ENCODE peak calls at places on chromosomes 4 and X, in eight cellular contexts. E is ovary, Z is astrocyte of the cerebellum, X is foreskin fibroblast, O is ascending aorta, F is RWPE2, K is cardiac muscle cell, I is IMR-90. J is an unnamed sample.

GRCh38 chr4:139453041-139453370 is 915 bp upstream of the RAB33B start:
- DNase-seq in X (no peak), I (no peak), F (no peak), E (no peak), K (no peak), O (no peak), Z (peak; percentile 42), J (no peak)

GRCh38 chr4:151676301-151676700 is 84.5 kb downstream of the GATB start:
- DNase-seq in X (peak; percentile 72), E (no peak), K (peak; percentile 67), F (no peak), O (no peak), I (peak; percentile 94), Z (peak; percentile 67), J (peak; percentile 81)

GRCh38 chr4:53441564-53441963 is 64.1 kb downstream of the FIP1L1 start:
- DNase-seq in O (no peak), E (no peak), K (no peak), F (no peak), I (no peak), X (no peak), Z (no peak), J (no peak)

GRCh38 chr4:41038304-41038703 is 176.0 kb downstream of the APBB2 start:
- DNase-seq in E (no peak), K (no peak), F (no peak), X (no peak), I (no peak), Z (no peak), O (no peak), J (no peak)

GRCh38 chr4:6389426-6389825 is 83.0 kb downstream of the PPP2R2C start:
- DNase-seq in F (no peak), I (no peak), O (no peak), Z (no peak), X (no peak), K (no peak), E (no peak), J (no peak)

GRCh38 chr4:31160146-31160545 is 440.0 kb downstream of the PCDH7 start:
- DNase-seq in E (no peak), X (no peak), F (no peak), I (no peak), Z (peak; percentile 8), K (no peak), O (no peak), J (no peak)

GRCh38 chrX:112687189-112687691 is 7.5 kb upstream of the LHFPL1 start:
- DNase-seq in Z (peak; percentile 2), F (no peak), K (peak; percentile 50), X (no peak), I (peak; percentile 58), E (no peak), O (no peak), J (peak; percentile 62)

GRCh38 chrX:14409341-14409740 is 120.0 kb upstream of the GLRA2 start:
- DNase-seq in X (peak; percentile 55), O (no peak), E (no peak), F (no peak), K (no peak), Z (no peak), I (no peak), J (no peak)

GRCh38 chr4:8509311-8509950 is 68.9 kb downstream of the TRMT44 start:
- DNase-seq in F (peak; percentile 37), Z (no peak), K (no peak), X (no peak), E (no peak), O (no peak), I (no peak), J (no peak)

GRCh38 chr4:159248383-159249178 is 145.7 kb downstream of the RAPGEF2 start:
- DNase-seq in E (no peak), X (no peak), I (peak; percentile 77), O (no peak), Z (peak; percentile 27), F (no peak), K (peak; percentile 84), J (peak; percentile 85)

GRCh38 chrX:43969504-43970501 is 3.4 kb downstream of the NDP start:
- DNase-seq in K (peak; percentile 50), F (no peak), Z (no peak), X (peak; percentile 18), E (peak; percentile 52), O (no peak), I (peak; percentile 56), J (peak; percentile 56)

GRCh38 chr4:185086053-185086452 is 57.0 kb upstream of the SLC25A4 start:
- DNase-seq in K (no peak), I (no peak), X (peak; percentile 3), Z (no peak), F (no peak), O (no peak), E (no peak), J (no peak)

GRCh38 chrX:84709987-84710386 is 207.7 kb upstream of the HDX start:
- DNase-seq in O (no peak), F (no peak), E (no peak), Z (no peak), K (no peak), I (no peak), X (no peak), J (no peak)

GRCh38 chr4:182280439-182281111 is 37.4 kb downstream of the TENM3 start:
- DNase-seq in Z (no peak), O (no peak), K (peak; percentile 38), F (no peak), E (no peak), I (peak; percentile 78), X (no peak), J (peak; percentile 55)

GRCh38 chr4:52850406-52851119 is 11.6 kb upstream of the RASL11B start:
- DNase-seq in E (no peak), K (no peak), Z (no peak), X (no peak), O (no peak), F (no peak), I (no peak), J (no peak)

GRCh38 chr4:28101583-28101982 is 1240.9 kb downstream of the STIM2 start:
- DNase-seq in E (no peak), F (no peak), K (no peak), O (no peak), I (no peak), X (no peak), Z (no peak), J (no peak)

GRCh38 chrX:41240504-41240903 is 93.5 kb upstream of the DDX3X start:
- DNase-seq in I (no peak), E (no peak), K (no peak), F (no peak), Z (no peak), X (no peak), O (no peak), J (no peak)

GRCh38 chr4:54683616-54684346 is 26.0 kb downstream of the KIT start:
- DNase-seq in F (no peak), I (no peak), E (no peak), Z (no peak), X (no peak), K (peak; percentile 32), O (no peak), J (peak; percentile 16)

GRCh38 chr4:73661646-73662119 is 41.4 kb upstream of the RASSF6 start:
- DNase-seq in X (peak; percentile 97), I (peak; percentile 99), Z (peak; percentile 99), F (peak; percentile 74), K (peak; percentile 96), E (no peak), O (no peak), J (peak; percentile 97)

GRCh38 chr4:10082047-10082446 is 34.6 kb downstream of the WDR1 start:
- DNase-seq in K (no peak), E (no peak), Z (no peak), I (no peak), X (no peak), F (peak; percentile 36), O (no peak), J (no peak)

GRCh38 chrX:86148024-86148511 is at the start of gene DACH2:
- DNase-seq in F (no peak), I (peak; percentile 74), X (peak; percentile 11), E (peak; percentile 77), K (peak; percentile 64), O (peak; percentile 84), Z (peak; percentile 31), J (peak; percentile 16)

GRCh38 chr4:48141048-48141447 is 7.0 kb upstream of the TXK start:
- DNase-seq in F (no peak), O (no peak), X (no peak), Z (peak; percentile 36), E (no peak), K (peak; percentile 63), I (peak; percentile 56), J (peak; percentile 73)

DNA sequence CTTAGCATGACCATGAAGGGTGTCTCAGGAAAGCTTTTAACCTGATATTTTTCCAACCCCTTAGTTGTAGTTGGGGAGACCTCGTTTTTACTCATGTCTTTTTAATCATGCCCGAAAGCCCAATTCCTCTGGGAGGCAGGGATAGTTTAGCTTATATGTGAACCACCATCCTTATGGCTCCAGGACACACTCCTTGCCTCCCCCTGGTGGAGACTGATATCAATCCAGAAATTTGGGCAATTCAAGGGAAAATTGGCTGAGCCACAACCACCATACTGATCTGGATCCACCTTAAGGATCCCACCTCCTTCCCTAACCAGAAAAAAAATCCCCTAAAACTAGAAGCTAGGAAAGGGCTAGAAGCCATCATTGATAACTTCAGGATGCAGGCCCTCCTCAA is 13.4 kb upstream of the COL25A1 start:
- DNase-seq in Z (no peak), X (no peak), E (no peak), K (peak; percentile 11), F (no peak), O (no peak), I (peak; percentile 15), J (no peak)
- TF ChIP-seq CTCF in Z (no peak), X (peak; percentile 41), E (no peak), K (no peak), F (no peak), O (no peak), I (peak; percentile 50), J (no peak)

GRCh38 chrX:153441296-153441695 is 4.6 kb downstream of the TREX2 start:
- DNase-seq in X (no peak), Z (no peak), K (no peak), O (no peak), F (no peak), I (no peak), E (no peak), J (no peak)
- H3K4me3 ChIP-seq in X (no peak overlapping the region), Z (no peak overlapping the region), K (no peak overlapping the region), O (no peak overlapping the region), F (no peak overlapping the region), I (no peak overlapping the region), E (no peak overlapping the region), J (no peak overlapping the region)

GRCh38 chrX:19752043-19752442 is 135.4 kb downstream of the SH3KBP1 start:
- DNase-seq in I (no peak), Z (no peak), X (no peak), O (no peak), K (no peak), F (no peak), E (no peak), J (no peak)
- TF ChIP-seq CTCF in I (no peak), Z (no peak), X (no peak), O (no peak), K (no peak), F (no peak), E (no peak), J (no peak)

DNA sequence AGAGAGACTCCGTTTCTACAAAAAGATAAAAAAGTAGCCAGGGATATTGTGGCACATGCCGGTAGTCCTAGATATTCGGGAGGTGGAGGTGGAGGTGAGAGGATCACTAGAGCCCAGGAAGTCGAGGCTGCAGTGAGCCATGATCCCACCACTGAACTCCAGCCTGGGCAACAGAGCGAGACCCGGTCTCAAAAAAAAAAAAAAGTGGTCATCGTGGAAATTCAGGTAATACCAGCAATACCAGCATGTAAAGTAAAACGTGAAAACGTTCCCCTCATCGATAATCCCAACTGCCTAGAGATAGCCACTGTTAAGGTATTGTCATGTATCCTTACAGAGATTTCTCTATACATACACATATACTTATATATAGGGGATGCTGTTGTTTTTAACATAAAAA is 1.5 kb downstream of the MAGT1 start:
- DNase-seq in O (no peak), E (no peak), X (no peak), K (no peak), F (no peak), Z (no peak), I (no peak), J (no peak)
- H3K4me3 ChIP-seq in O (peak overlapping the region; percentile 77), E (no peak overlapping the region), X (peak overlapping the region; percentile 92), K (peak overlapping the region; percentile 79), F (peak overlapping the region; percentile 55), Z (no peak overlapping the region), I (no peak overlapping the region), J (peak overlapping the region; percentile 85)